ENCODE peak calls at places on chromosomes 12 and 14, in eight cellular contexts. G is NCI-H2227 treated with DMSO at 0.1 percent for 48 hours; D is stimulated activated naive CD8-positive, alpha-beta T cell treated with anti-CD3 and anti-CD28 coated beads, Interleukin-15, Interleukin-2, amounts not matched to agents 100 U/mL and 50 U/mL, for 24 hours; W is activated CD8-positive, alpha-beta T cell treated with anti-CD3 and anti-CD28 coated beads, Interleukin-2, amount 10 ng/mL, durations not matched to agents 7 days and 5 days; I is kidney tubule cell; U is T-cell; F is ACHN; A is fibroblast of mammary gland. X is an unnamed sample.

GRCh38 chr14:30966415-30967363 is 58.8 kb upstream of the AP4S1 start:
- DNase-seq in G (no peak), D (no peak), W (no peak), I (peak), U (no peak), F (no peak), A (no peak), X (no peak)

GRCh38 chr12:63915105-63915830 is 70.8 kb downstream of the SRGAP1 start:
- DNase-seq in G (no peak), D (no peak), W (no peak), I (peak), U (no peak), F (peak), A (peak), X (peak)

GRCh38 chr12:97556201-97556824 is 93.7 kb downstream of the RMST start:
- DNase-seq in G (no peak), D (no peak), W (no peak), I (peak), U (no peak), F (peak), A (peak), X (peak)

GRCh38 chr12:118188690-118189371 is 52.9 kb downstream of the PEBP1 start:
- DNase-seq in G (peak), D (no peak), W (no peak), I (peak), U (no peak), F (no peak), A (peak), X (peak)

GRCh38 chr12:121188227-121188626 is 21.7 kb upstream of the P2RX4 start:
- DNase-seq in G (no peak), D (no peak), W (no peak), I (no peak), U (no peak), F (no peak), A (no peak), X (no peak)

GRCh38 chr14:63267171-63267570 is 51.6 kb downstream of the GPHB5 start:
- DNase-seq in G (no peak), D (no peak), W (no peak), I (no peak), U (no peak), F (no peak), A (no peak), X (no peak)

GRCh38 chr12:48037267-48037915 is 33.1 kb upstream of the COL2A1 start:
- DNase-seq in G (no peak), D (no peak), W (no peak), I (peak), U (no peak), F (no peak), A (no peak), X (no peak)

GRCh38 chr12:32877670-32878459 is 18.7 kb downstream of the PKP2 start:
- DNase-seq in G (no peak), D (no peak), W (no peak), I (no peak), U (no peak), F (no peak), A (peak), X (peak)